ENCODE peak calls at places on chromosomes 11 and 22, in seven cellular contexts. T, G, O, F, D, V and B are unnamed samples.

GRCh38 chr22:24391836-24392217 is 35.6 kb upstream of the ADORA2A start:
- DNase-seq in F (peak; percentile 72), O (no peak), G (peak; percentile 62), D (no peak), V (no peak), T (peak; percentile 42), B (no peak)

GRCh38 chr11:2530855-2531200 is 86.0 kb downstream of the KCNQ1 start:
- DNase-seq in F (no peak), G (no peak), T (no peak), O (peak; percentile 65), V (no peak), D (peak; percentile 58), B (no peak)

GRCh38 chr22:38733329-38734202 is 22.2 kb downstream of the SUN2 start:
- DNase-seq in O (peak; percentile 77), D (peak; percentile 76), T (peak; percentile 13), V (no peak), G (no peak), F (no peak), B (no peak)

GRCh38 chr11:59263225-59263894 is 50.6 kb upstream of the MPEG1 start:
- DNase-seq in F (no peak), T (no peak), O (peak; percentile 77), G (no peak), V (no peak), D (no peak), B (no peak)

GRCh38 chr22:44340271-44341239 is 27.8 kb upstream of the SHISAL1 start:
- DNase-seq in O (no peak), F (no peak), D (no peak), G (no peak), T (no peak), V (no peak), B (no peak)

GRCh38 chr11:74141274-74141695 is 29.5 kb downstream of the C2CD3 start:
- DNase-seq in T (peak; percentile 67), F (no peak), V (no peak), O (no peak), G (no peak), D (no peak), B (no peak)

GRCh38 chr11:12410006-12410728 is 32.8 kb downstream of the PARVA start:
- DNase-seq in F (no peak), T (no peak), V (no peak), O (peak; percentile 66), G (no peak), D (no peak), B (no peak)

GRCh38 chr11:60821827-60822599 is 19.9 kb upstream of the CCDC86 start:
- DNase-seq in G (no peak), T (no peak), V (no peak), F (no peak), D (no peak), O (no peak), B (no peak)

GRCh38 chr11:128572965-128573364 is 14.4 kb downstream of the ETS1 start:
- DNase-seq in O (no peak), F (no peak), V (no peak), T (no peak), G (no peak), D (no peak), B (no peak)

GRCh38 chr11:130707217-130707616 is 209.1 kb downstream of the SNX19 start:
- DNase-seq in D (no peak), V (no peak), G (no peak), F (no peak), O (no peak), T (no peak), B (no peak)

GRCh38 chr11:131356201-131356600 is 14.2 kb upstream of the NTM start:
- DNase-seq in T (no peak), D (no peak), O (no peak), F (peak; percentile 52), V (no peak), G (no peak), B (no peak)

GRCh38 chr11:58075781-58076180 is 45.0 kb downstream of the OR6Q1 start:
- DNase-seq in O (no peak), V (no peak), T (peak; percentile 91), G (no peak), F (no peak), D (no peak), B (no peak)

GRCh38 chr11:79431535-79431934 is 9.3 kb downstream of the TENM4 start:
- DNase-seq in G (no peak), V (no peak), O (no peak), F (no peak), T (peak; percentile 95), D (no peak), B (no peak)

GRCh38 chr11:78170874-78171549 is 17.4 kb downstream of the KCTD21 start:
- DNase-seq in F (peak; percentile 47), D (no peak), O (no peak), T (no peak), V (no peak), G (no peak), B (no peak)

GRCh38 chr11:92846542-92847125 is 122.8 kb upstream of the MTNR1B start:
- DNase-seq in D (no peak), V (no peak), T (no peak), G (no peak), O (no peak), F (no peak), B (no peak)

GRCh38 chr11:86741489-86742435 is 58.6 kb upstream of the PRSS23 start:
- DNase-seq in T (peak; percentile 97), G (peak; percentile 69), F (peak; percentile 87), V (no peak), O (no peak), D (no peak), B (no peak)

GRCh38 chr11:13339196-13340153 is 61.9 kb downstream of the BMAL1 start:
- DNase-seq in T (peak; percentile 86), F (peak; percentile 91), D (no peak), V (no peak), G (peak; percentile 88), O (no peak), B (no peak)

GRCh38 chr22:26027341-26027740 is 141.9 kb upstream of the SEZ6L start:
- DNase-seq in T (no peak), G (no peak), O (no peak), F (no peak), V (no peak), D (no peak), B (no peak)

GRCh38 chr11:68928108-68928429 is 24.4 kb downstream of the IGHMBP2 start:
- DNase-seq in O (no peak), T (no peak), G (no peak), V (no peak), D (no peak), F (no peak), B (no peak)

GRCh38 chr11:75478690-75479597 is 45.9 kb upstream of the KLHL35 start:
- DNase-seq in D (no peak), O (peak; percentile 39), F (no peak), G (no peak), V (no peak), T (no peak), B (no peak)

GRCh38 chr11:125404811-125405481 is 91.1 kb downstream of the FEZ1 start:
- DNase-seq in V (no peak), D (peak; percentile 85), T (peak; percentile 20), G (no peak), F (peak; percentile 37), O (peak; percentile 83), B (no peak)

GRCh38 chr11:11432621-11433319 is 79.7 kb upstream of the CSNK2A3 start:
- DNase-seq in F (no peak), T (peak; percentile 79), O (no peak), G (no peak), D (no peak), V (no peak), B (no peak)

GRCh38 chr11:31844351-31844750 is 33.2 kb upstream of the PAX6 start:
- DNase-seq in D (no peak), G (no peak), T (no peak), F (peak; percentile 24), O (no peak), V (no peak), B (no peak)

GRCh38 chr11:112967082-112967481 is 5.9 kb downstream of the NCAM1 start:
- DNase-seq in V (no peak), G (no peak), O (no peak), T (peak; percentile 8), F (no peak), D (no peak), B (no peak)

GRCh38 chr11:119750056-119750455 is 21.1 kb upstream of the NECTIN1 start:
- DNase-seq in V (no peak), O (no peak), G (no peak), T (no peak), D (peak; percentile 43), F (no peak), B (no peak)

GRCh38 chr22:41987276-41987675 is 11.3 kb upstream of the WBP2NL start:
- DNase-seq in D (peak; percentile 28), F (no peak), G (no peak), V (no peak), T (no peak), O (no peak), B (no peak)

GRCh38 chr11:12361650-12362049 is 15.7 kb upstream of the PARVA start:
- DNase-seq in T (no peak), F (no peak), V (no peak), G (no peak), D (no peak), O (no peak), B (no peak)

GRCh38 chr11:27471588-27472397 is 797 bp downstream of the LGR4 start:
- DNase-seq in D (peak; percentile 72), G (no peak), V (no peak), T (no peak), F (no peak), O (peak; percentile 86), B (no peak)

GRCh38 chr11:132911186-132911585 is 621.1 kb downstream of the OPCML start:
- DNase-seq in T (peak; percentile 77), O (no peak), V (no peak), D (no peak), F (peak; percentile 83), G (no peak), B (no peak)

GRCh38 chr11:36594316-36594989 is at the start of gene IFTAP:
- DNase-seq in D (peak; percentile 76), V (no peak), O (peak; percentile 72), T (peak; percentile 93), G (peak; percentile 65), F (peak; percentile 89), B (peak; percentile 8)
- H3K4me3 ChIP-seq in D (peak within 1 kb of the TSS; percentile 72), V (peak within 1 kb of the TSS; percentile 49), O (peak within 1 kb of the TSS; percentile 85), T (peak within 1 kb of the TSS; percentile 48), G (peak within 1 kb of the TSS; percentile 78), F (peak within 1 kb of the TSS; percentile 86), B (peak within 1 kb of the TSS; percentile 79)

GRCh38 chr22:19715286-19715939 is 1.1 kb downstream of the SEPTIN5 start:
- DNase-seq in F (no peak), T (peak; percentile 7), D (no peak), V (no peak), O (no peak), G (no peak), B (no peak)
- H3K4me3 ChIP-seq in F (peak overlapping the region; percentile 55), T (no peak overlapping the region), D (no peak overlapping the region), V (peak overlapping the region; percentile 58), O (no peak overlapping the region), G (peak overlapping the region; percentile 61), B (peak overlapping the region; percentile 72)

GRCh38 chr11:9665749-9666148 is 1.9 kb downstream of the SWAP70 start:
- DNase-seq in F (no peak), T (no peak), G (no peak), V (no peak), D (no peak), O (no peak), B (no peak)
- H3K4me3 ChIP-seq in F (no peak overlapping the region), T (no peak overlapping the region), G (peak overlapping the region; percentile 90), V (no peak overlapping the region), D (no peak overlapping the region), O (peak overlapping the region; percentile 88), B (peak overlapping the region; percentile 99)

DNA sequence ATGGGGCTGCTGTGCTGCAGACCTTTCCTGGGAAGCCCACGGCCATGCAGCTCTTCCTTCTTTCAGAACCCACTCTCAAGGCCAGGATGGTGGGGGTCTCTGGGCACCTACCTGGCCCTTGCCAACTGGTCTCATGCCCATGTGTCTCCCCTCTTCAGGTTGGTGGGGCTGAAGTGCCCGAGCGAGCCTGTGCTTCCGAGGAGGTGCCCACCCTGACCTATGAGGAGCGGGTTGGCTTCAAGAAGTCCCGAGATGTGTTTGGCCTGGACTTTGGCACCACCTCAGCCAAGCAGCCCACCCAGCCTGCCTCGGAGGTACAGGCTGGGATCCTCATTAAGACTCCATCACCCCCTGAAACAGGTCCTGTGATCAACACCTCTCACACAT is 9.9 kb downstream of the THAP7 start:
- DNase-seq in V (no peak), T (no peak), F (no peak), G (no peak), O (peak; percentile 55), D (no peak), B (no peak)
- H3K4me3 ChIP-seq in V (no peak overlapping the region), T (no peak overlapping the region), F (no peak overlapping the region), G (no peak overlapping the region), O (no peak overlapping the region), D (no peak overlapping the region), B (no peak overlapping the region)